ENCODE peak calls at places on chromosomes 5 and 9, in six cellular contexts. A is lower lobe of right lung, N is GM12865, I is cardiac muscle cell, J is nephron progenitor cell, T is sigmoid colon. F is an unnamed sample.

GRCh38 chr9:97041898-97042297 is 3.0 kb upstream of the CTSV start:
- DNase-seq in N (no peak), I (no peak), A (no peak), T (no peak), J (no peak), F (no peak)

GRCh38 chr5:151805414-151806225 is 33.9 kb downstream of the G3BP1 start:
- DNase-seq in N (no peak), I (no peak), J (no peak), A (no peak), T (no peak), F (no peak)

GRCh38 chr9:125611366-125611765 is 95.6 kb downstream of the MAPKAP1 start:
- DNase-seq in A (no peak), I (no peak), N (no peak), T (no peak), J (no peak), F (no peak)

GRCh38 chr5:54093861-54094260 is 216.5 kb downstream of the ARL15 start:
- DNase-seq in I (no peak), N (peak), J (no peak), A (no peak), T (no peak), F (no peak)

GRCh38 chr5:93382188-93382587 is 198.8 kb downstream of the NR2F1-AS1 start:
- DNase-seq in I (no peak), A (no peak), J (no peak), T (no peak), N (peak), F (no peak)

GRCh38 chr9:114120192-114121014 is 21.3 kb upstream of the KIF12 start:
- DNase-seq in A (no peak), T (no peak), J (no peak), N (no peak), I (no peak), F (no peak)

GRCh38 chr9:120655005-120655622 is 59.2 kb downstream of the MEGF9 start:
- DNase-seq in A (no peak), J (no peak), T (no peak), N (peak), I (no peak), F (no peak)

GRCh38 chr5:98568336-98568735 is 205.1 kb upstream of the RGMB start:
- DNase-seq in I (no peak), T (no peak), J (no peak), A (no peak), N (no peak), F (no peak)

GRCh38 chr9:14993061-14993800 is 83.0 kb upstream of the FREM1 start:
- DNase-seq in J (peak), T (peak), N (peak), A (peak), I (peak), F (no peak)

GRCh38 chr9:112404367-112404979 is 24.6 kb downstream of the HSDL2 start:
- DNase-seq in I (no peak), N (no peak), J (no peak), A (no peak), T (no peak), F (no peak)

GRCh38 chr9:98575379-98576346 is 133.1 kb downstream of the GABBR2 start:
- DNase-seq in J (no peak), N (peak), I (no peak), A (no peak), T (no peak), F (peak)

GRCh38 chr9:351916-352315 is 137.3 kb downstream of the DOCK8 start:
- DNase-seq in J (no peak), I (no peak), A (no peak), N (no peak), T (no peak), F (no peak)

GRCh38 chr5:124881333-124881732 is 134.9 kb upstream of the ZNF608 start:
- DNase-seq in J (no peak), T (no peak), A (no peak), I (no peak), N (no peak), F (no peak)

GRCh38 chr9:33076031-33076359 is 479 bp downstream of the SMU1 start:
- DNase-seq in J (no peak), A (no peak), N (no peak), T (no peak), I (no peak), F (no peak)

GRCh38 chr9:84697042-84697441 is 27.5 kb downstream of the NTRK2 start:
- DNase-seq in I (no peak), T (no peak), J (no peak), N (no peak), A (no peak), F (no peak)

GRCh38 chr5:55994502-55994997 is at the start of gene IL6ST:
- DNase-seq in N (no peak), J (no peak), A (no peak), T (no peak), I (peak), F (no peak)

GRCh38 chr5:151345808-151346478 is 1.4 kb downstream of the SLC36A2 start:
- DNase-seq in N (no peak), I (no peak), J (no peak), T (no peak), A (no peak), F (no peak)

GRCh38 chr9:132794730-132795380 is 83.2 kb downstream of the AK8 start:
- DNase-seq in J (no peak), I (no peak), A (no peak), N (peak), T (no peak), F (no peak)

GRCh38 chr5:68688547-68688946 is 405.3 kb upstream of the SLC30A5 start:
- DNase-seq in N (no peak), T (no peak), J (no peak), I (no peak), A (no peak), F (no peak)

GRCh38 chr9:86500667-86501435 is 146.6 kb upstream of the TUT7 start:
- DNase-seq in J (no peak), A (no peak), T (no peak), N (no peak), I (no peak), F (no peak)

GRCh38 chr5:172849636-172850453 is 15.8 kb downstream of the ERGIC1 start:
- DNase-seq in A (no peak), I (no peak), T (no peak), N (peak), J (no peak), F (peak)

GRCh38 chr9:93955356-93956182 is 414 bp upstream of the BARX1 start:
- DNase-seq in I (no peak), J (peak), N (no peak), A (no peak), T (no peak), F (no peak)

GRCh38 chr9:72726951-72727350 is 205.5 kb downstream of the TMC1 start:
- DNase-seq in A (no peak), T (no peak), J (no peak), I (no peak), N (no peak), F (no peak)

GRCh38 chr9:96140401-96141180 is 161.4 kb downstream of the HSD17B3 start:
- DNase-seq in I (no peak), A (no peak), J (peak), N (no peak), T (peak), F (no peak)

GRCh38 chr5:96023518-96023917 is 61.9 kb upstream of the ELL2 start:
- DNase-seq in I (no peak), N (no peak), T (no peak), J (no peak), A (no peak), F (no peak)

GRCh38 chr9:22452415-22453010 is 5.9 kb downstream of the DMRTA1 start:
- DNase-seq in T (no peak), N (peak), J (peak), I (peak), A (peak), F (no peak)

GRCh38 chr9:22446589-22446949 is at the start of gene DMRTA1:
- DNase-seq in T (peak), J (peak), N (no peak), A (peak), I (peak), F (no peak)

GRCh38 chr9:22447607-22448305 is 1.1 kb downstream of the DMRTA1 start:
- DNase-seq in T (no peak), J (no peak), I (peak), A (no peak), N (no peak), F (no peak)

DNA sequence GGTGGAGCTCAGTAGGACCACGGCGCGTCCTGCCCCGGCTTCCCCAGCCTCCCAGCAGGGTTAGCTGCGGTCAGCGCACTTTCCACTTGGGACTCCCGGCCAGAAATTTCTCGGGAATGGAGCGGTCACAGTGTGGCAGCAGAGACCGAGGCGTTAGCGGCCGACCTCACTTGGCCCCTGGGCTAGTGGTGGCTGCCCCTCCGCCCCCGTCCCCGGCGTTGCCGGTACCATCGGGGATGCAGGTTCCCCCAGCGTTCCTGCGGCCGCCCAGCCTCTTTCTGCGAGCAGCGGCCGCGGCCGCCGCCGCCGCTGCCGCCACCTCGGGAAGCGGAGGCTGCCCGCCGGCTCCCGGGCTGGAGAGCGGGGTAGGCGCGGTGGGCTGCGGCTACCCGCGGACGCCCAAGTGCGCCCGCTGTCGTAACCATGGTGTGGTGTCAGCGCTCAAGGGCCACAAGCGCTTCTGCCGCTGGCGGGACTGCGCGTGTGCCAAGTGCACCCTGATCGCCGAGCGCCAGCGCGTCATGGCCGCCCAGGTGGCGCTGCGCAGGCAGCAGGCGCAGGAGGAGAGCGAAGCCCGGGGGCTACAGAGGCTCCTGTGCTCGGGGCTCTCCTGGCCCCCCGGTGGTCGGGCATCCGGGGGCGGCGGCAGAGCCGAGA is 454 bp downstream of the DMRTA1 start:
- DNase-seq in T (peak), N (peak), A (peak), I (peak), J (peak), F (no peak)
- TF ChIP-seq CTCF in T (no peak), N (no peak), A (peak), I (peak), J (peak), F (peak)

DNA sequence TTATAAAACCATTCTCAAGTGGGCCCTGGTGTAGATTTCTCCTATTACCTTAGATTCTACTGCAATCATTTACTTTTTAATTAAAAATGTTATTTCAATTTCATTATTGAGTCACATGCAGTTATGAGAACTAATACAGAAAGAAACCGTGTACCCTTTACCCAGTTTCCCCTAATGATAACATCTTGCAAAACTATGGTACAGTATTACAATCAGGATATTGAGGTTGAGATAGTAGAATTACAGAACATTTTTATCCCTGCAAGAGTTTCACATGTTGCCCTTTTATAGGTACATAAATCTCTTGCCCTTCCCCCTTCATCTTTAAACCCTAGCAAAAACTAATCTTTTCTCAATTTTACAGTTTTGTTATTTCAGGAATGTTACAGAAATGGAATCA is 11.0 kb upstream of the OMD start:
- DNase-seq in J (no peak), N (no peak), T (no peak), I (no peak), A (no peak), F (no peak)
- TF ChIP-seq CTCF in J (no peak), N (no peak), T (no peak), I (no peak), A (no peak), F (no peak)

GRCh38 chr9:90871327-90871935 is 69.8 kb downstream of the SYK start:
- DNase-seq in J (no peak), T (no peak), N (no peak), A (no peak), I (no peak), F (no peak)
- TF ChIP-seq CTCF in J (peak), T (no peak), N (no peak), A (no peak), I (no peak), F (no peak)

DNA sequence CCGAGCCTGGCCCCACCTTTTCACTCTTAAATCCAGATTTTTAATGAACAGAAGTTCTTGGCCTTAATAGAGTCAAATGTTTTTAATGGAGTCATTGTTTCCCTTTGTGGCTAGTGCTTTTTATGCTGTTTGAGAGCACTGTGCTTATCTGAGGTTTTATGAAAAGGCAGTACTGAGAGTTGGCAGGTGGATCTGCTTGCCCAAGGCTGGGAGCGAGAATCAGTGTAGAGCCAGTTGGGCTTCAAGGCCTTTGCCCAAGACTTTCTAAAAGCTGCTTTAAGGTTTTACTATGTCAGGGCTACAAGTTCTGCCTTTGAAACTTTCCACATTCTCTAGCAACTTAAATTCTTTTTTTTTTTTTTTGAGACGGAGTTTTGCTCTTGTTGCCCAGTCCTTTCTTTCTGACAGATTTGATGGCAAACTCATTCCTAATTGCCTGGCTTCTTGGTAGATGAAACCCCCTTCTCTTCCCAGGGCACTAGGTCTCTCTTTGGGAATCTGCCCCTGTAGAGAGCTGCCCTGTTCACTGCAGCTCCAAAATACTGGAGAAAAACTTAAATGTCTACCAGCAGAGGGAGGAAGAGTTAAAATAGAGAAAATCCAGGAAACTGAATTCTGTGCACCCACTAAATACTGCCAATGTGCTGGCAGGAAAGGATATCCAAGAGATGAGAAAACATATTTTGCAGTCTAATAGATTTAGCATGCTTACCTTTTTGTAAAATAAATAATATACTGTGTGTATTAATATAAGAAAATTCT is 36.9 kb upstream of the CDK20 start:
- DNase-seq in N (no peak), J (no peak), I (peak), T (no peak), A (no peak), F (no peak)
- TF ChIP-seq CTCF in N (no peak), J (peak), I (peak), T (no peak), A (no peak), F (no peak)